ENCODE peak calls at places on chromosomes 2 and 18, in six cellular contexts. T is IMR-90, I is psoas muscle, A is brain microvascular endothelial cell, U is heart left ventricle, V is Panc1. C is an unnamed sample. For H3K27me3, the result is how much of the 10 kb centered on the place peaks cover.

GRCh38 chr2:199627417-199627816 is 169.7 kb upstream of the SATB2 start:
- DNase-seq in V (no peak), I (no peak), A (no peak), U (no peak), T (no peak), C (no peak)

GRCh38 chr2:37324536-37324785 is 172 bp downstream of the PRKD3 start:
- DNase-seq in I (peak), U (peak), V (no peak), T (peak), A (peak), C (peak)

GRCh38 chr2:20432714-20433113 is 14.2 kb upstream of the RHOB start:
- DNase-seq in T (no peak), V (no peak), U (no peak), I (no peak), A (no peak), C (no peak)

GRCh38 chr18:48917579-48918101 is 33.1 kb downstream of the SMAD7 start:
- DNase-seq in A (no peak), U (no peak), V (no peak), T (no peak), I (no peak), C (peak)

GRCh38 chr2:115162454-115163293 is 720.2 kb downstream of the DPP10 start:
- DNase-seq in T (no peak), A (no peak), U (no peak), V (no peak), I (no peak), C (no peak)

GRCh38 chr2:122412360-122412759 is 656.9 kb downstream of the TSN start:
- DNase-seq in V (no peak), U (no peak), T (no peak), A (no peak), I (no peak), C (no peak)

GRCh38 chr18:66193394-66193793 is 410.5 kb downstream of the CDH19 start:
- DNase-seq in A (no peak), U (no peak), I (no peak), T (no peak), V (no peak), C (no peak)

GRCh38 chr2:24026233-24026632 is 16.3 kb downstream of the MFSD2B start:
- DNase-seq in I (no peak), A (no peak), U (no peak), T (no peak), V (no peak), C (no peak)

GRCh38 chr2:47724221-47724981 is 58.5 kb upstream of the MSH6 start:
- DNase-seq in V (no peak), U (no peak), T (peak), A (peak), I (no peak), C (no peak)

GRCh38 chr2:185610301-185610700 is 128.3 kb upstream of the FSIP2 start:
- DNase-seq in V (no peak), U (no peak), A (no peak), I (no peak), T (no peak), C (no peak)

GRCh38 chr2:207239222-207239674 is 73.5 kb upstream of the KLF7 start:
- DNase-seq in A (peak), T (peak), I (peak), V (no peak), U (peak), C (peak)

GRCh38 chr18:24220318-24220688 is 81.4 kb downstream of the CABYR start:
- DNase-seq in T (no peak), U (no peak), I (no peak), A (no peak), V (no peak), C (no peak)

GRCh38 chr2:201470821-201471731 is 19.5 kb downstream of the STRADB start:
- DNase-seq in A (peak), U (no peak), T (peak), I (no peak), V (no peak), C (no peak)

GRCh38 chr2:216717907-216718615 is 22.7 kb upstream of the IGFBP5 start:
- DNase-seq in U (no peak), I (no peak), T (no peak), A (no peak), V (no peak), C (no peak)

GRCh38 chr2:10257500-10258147 is 45.1 kb upstream of the HPCAL1 start:
- DNase-seq in U (peak), T (no peak), V (no peak), A (no peak), I (no peak), C (no peak)

GRCh38 chr18:22710628-22711380 is 222.3 kb upstream of the RBBP8 start:
- DNase-seq in A (peak), V (no peak), U (no peak), I (peak), T (peak), C (no peak)

GRCh38 chr2:41750829-41751228 is 297.0 kb upstream of the PKDCC start:
- DNase-seq in I (no peak), U (no peak), V (no peak), T (no peak), A (no peak), C (no peak)

GRCh38 chr2:146874260-146874658 is 970.6 kb upstream of the ACVR2A start:
- DNase-seq in V (no peak), I (no peak), T (no peak), A (peak), U (no peak), C (peak)

GRCh38 chr2:62202019-62202722 is 6.3 kb downstream of the B3GNT2 start:
- DNase-seq in I (no peak), V (no peak), U (no peak), T (no peak), A (no peak), C (no peak)

GRCh38 chr18:48409591-48410094 is 460 bp upstream of the ZBTB7C start:
- DNase-seq in T (no peak), V (no peak), A (no peak), U (peak), I (peak), C (no peak)

GRCh38 chr18:36724591-36725001 is 104.2 kb downstream of the TPGS2 start:
- DNase-seq in A (no peak), U (no peak), T (peak), V (no peak), I (peak), C (no peak)

GRCh38 chr2:239304533-239305221 is 96.1 kb downstream of the HDAC4 start:
- DNase-seq in U (no peak), I (no peak), V (no peak), T (no peak), A (no peak), C (no peak)

GRCh38 chr2:161976927-161977326 is 97.1 kb downstream of the DPP4 start:
- DNase-seq in A (no peak), U (no peak), V (no peak), I (no peak), T (no peak), C (no peak)

GRCh38 chr2:158953926-158954763 is 14.3 kb upstream of the TANC1 start:
- DNase-seq in I (peak), V (no peak), T (peak), A (peak), U (peak), C (peak)

GRCh38 chr2:40457846-40458245 is 6.0 kb upstream of the SLC8A1 start:
- DNase-seq in T (no peak), U (no peak), A (peak), V (no peak), I (no peak), C (no peak)

GRCh38 chr18:22983175-22983574 is 50.0 kb downstream of the RBBP8 start:
- DNase-seq in T (peak), A (no peak), I (no peak), U (no peak), V (peak), C (no peak)

GRCh38 chr18:23042133-23042532 is 93.2 kb upstream of the CABLES1 start:
- DNase-seq in I (no peak), T (no peak), U (no peak), V (no peak), A (no peak), C (no peak)

GRCh38 chr2:101140978-101141655 is 10.1 kb downstream of the TBC1D8 start:
- DNase-seq in T (peak), V (no peak), U (no peak), I (no peak), A (no peak), C (no peak)

GRCh38 chr2:63432373-63432772 is 155.9 kb downstream of the WDPCP start:
- DNase-seq in I (no peak), T (peak), U (no peak), V (no peak), A (no peak), C (no peak)

GRCh38 chr2:9753276-9753600 is 90.0 kb upstream of the TAF1B start:
- DNase-seq in A (peak), U (no peak), V (peak), I (peak), T (peak), C (peak)

GRCh38 chr18:7021994-7022840 is 95.4 kb downstream of the LAMA1 start:
- DNase-seq in V (peak), A (peak), U (no peak), I (no peak), T (peak), C (peak)

GRCh38 chr18:446941-447560 is 53.5 kb downstream of the COLEC12 start:
- DNase-seq in U (no peak), A (peak), V (no peak), T (peak), I (no peak), C (peak)

GRCh38 chr2:46229134-46230063 is 67.8 kb upstream of the EPAS1 start:
- DNase-seq in U (no peak), I (no peak), V (no peak), T (peak), A (peak), C (no peak)

GRCh38 chr2:217790195-217790594 is 212.6 kb downstream of the TNS1 start:
- DNase-seq in I (no peak), T (no peak), U (peak), A (peak), V (no peak), C (peak)

GRCh38 chr18:3907955-3908354 is 458.0 kb downstream of the TGIF1 start:
- DNase-seq in I (no peak), U (no peak), T (no peak), A (no peak), V (no peak), C (no peak)

GRCh38 chr2:21930224-21930623 is 806.5 kb downstream of the TDRD15 start:
- DNase-seq in A (no peak), I (no peak), V (no peak), T (no peak), U (no peak), C (no peak)

GRCh38 chr18:25737710-25738251 is 352.6 kb downstream of the SS18 start:
- DNase-seq in V (no peak), A (peak), U (no peak), I (no peak), T (peak), C (no peak)

DNA sequence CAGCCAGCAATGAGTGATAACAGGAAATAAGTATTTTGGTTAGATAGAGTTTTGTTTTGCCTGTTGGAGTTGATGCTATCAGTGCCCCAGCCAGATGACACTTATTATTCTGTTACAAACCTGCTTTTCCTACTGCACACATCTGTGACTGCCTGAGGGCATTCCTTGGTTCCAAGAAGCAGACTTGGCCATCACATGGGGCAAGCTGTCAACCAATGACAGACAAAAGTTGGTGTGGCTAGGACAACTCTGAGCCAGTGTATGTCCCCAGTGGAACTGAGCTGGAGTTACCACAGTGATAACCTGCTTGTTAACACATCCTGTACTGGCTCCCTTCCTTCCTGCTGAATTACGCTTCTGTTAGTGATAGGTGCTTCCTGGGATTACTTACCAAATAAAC is 54.5 kb downstream of the FAM171B start:
- DNase-seq in T (no peak), U (no peak), I (no peak), V (no peak), A (no peak), C (no peak)
- H3K27ac ChIP-seq in T (no peak), U (no peak), I (no peak), V (no peak), A (no peak), C (no peak)

GRCh38 chr2:176081993-176082884 is 1.5 kb downstream of the EVX2 start:
- DNase-seq in V (no peak), A (no peak), U (no peak), T (no peak), I (no peak), C (no peak)

GRCh38 chr2:176081451-176081992 is 2.2 kb downstream of the EVX2 start:
- DNase-seq in V (no peak), T (no peak), I (no peak), A (no peak), U (no peak), C (no peak)

GRCh38 chr2:176079285-176079830 is 4.4 kb downstream of the EVX2 start:
- DNase-seq in A (no peak), T (no peak), V (no peak), U (no peak), I (no peak), C (no peak)

GRCh38 chr2:176079851-176080539 is 3.8 kb downstream of the EVX2 start:
- DNase-seq in T (peak), I (peak), V (no peak), U (peak), A (no peak), C (peak)

DNA sequence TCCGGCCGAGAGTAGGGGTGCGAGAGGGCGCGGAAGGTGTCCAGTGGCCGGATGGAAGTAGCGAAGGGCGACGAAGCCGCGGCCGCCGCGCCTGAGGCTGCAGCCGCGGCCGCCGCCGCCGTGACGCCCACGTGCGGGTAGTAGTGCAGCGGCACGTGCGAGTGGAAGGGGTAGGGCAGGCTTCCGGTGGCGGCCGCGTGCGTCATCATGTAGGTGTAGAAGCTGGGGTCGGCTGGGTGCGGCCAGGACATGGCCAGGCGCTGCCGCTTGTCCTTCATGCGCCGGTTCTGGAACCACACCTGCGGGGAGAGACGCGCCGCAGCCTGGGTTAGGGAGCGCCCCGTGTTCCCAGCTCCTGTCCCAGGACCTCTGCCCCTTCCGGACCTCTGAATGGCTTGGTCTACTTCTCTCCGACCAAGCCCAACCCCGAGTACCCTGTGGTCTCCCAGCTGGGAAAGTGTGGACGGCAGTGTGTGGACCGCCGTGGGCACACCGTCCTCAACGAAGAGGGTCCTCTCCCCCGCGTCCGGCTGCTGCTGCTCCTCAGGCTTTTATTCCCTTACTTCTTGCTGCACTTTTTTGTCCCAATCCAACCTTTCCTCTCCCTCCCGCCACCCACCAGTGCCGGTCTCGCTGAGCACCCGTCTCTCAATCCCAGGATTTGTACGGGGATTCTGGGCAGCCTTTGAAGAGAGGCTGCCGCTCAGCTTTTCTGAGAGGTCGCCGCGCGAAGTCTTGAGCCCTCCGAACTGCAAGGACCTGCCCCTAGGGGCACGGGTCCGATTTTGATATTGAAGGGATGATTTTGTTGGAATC is 3.0 kb downstream of the EVX2 start:
- DNase-seq in U (peak), V (no peak), A (no peak), I (no peak), T (no peak), C (no peak)
- H3K27me3 ChIP-seq in U (half or more), V (under half), A (half or more), I (half or more), T (half or more), C (half or more)

GRCh38 chr2:74991977-74992376 is 33.5 kb downstream of the POLE4 start:
- DNase-seq in V (no peak), U (no peak), I (no peak), A (peak), T (peak), C (no peak)
- H3K4me3 ChIP-seq in V (no peak), U (no peak), I (no peak), A (no peak), T (peak), C (no peak)

DNA sequence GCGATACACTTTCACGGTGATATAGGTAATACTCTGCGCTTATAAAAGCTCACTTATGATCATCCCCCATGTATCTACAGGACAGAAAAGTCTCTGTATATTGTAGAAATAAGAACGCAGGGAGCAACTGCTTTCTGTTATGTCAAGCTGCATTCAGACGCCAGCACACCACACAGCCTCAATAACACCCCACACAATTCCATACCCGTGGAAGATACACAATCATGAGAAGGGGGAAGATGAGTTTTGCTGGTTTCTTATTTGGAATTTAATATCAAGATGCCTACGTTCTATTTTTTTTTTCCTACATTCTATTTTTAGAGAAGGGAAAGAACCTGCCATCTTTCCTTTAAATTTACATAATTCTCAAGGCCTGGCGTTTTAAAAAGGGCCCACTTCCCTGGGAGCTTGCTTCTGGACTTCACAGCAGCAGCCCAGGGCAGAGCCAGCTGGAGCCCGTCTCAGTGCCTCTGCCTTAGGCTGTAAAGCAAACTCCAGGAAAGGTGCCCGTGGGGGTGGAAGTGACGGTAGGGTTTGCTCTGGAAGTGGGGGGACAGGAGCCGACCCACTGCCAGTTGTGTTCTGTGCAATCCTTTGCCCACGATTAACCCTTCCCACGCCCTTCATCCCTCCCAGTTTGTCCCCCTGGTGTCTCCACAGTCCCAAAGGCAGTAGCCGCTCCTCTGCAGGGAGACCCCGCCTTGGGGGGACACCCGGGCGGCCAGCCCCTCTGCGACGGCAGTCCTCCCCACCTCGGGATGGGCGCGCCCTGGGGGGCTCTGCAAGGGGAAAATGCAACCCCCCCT is 5.3 kb downstream of the PTGR3 start:
- DNase-seq in A (no peak), V (no peak), T (peak), I (no peak), U (no peak), C (no peak)
- H3K27ac ChIP-seq in A (no peak), V (no peak), T (peak), I (peak), U (peak), C (no peak)

GRCh38 chr18:76498064-76498463 is 3.0 kb upstream of the ZNF516 start:
- DNase-seq in T (no peak), I (no peak), U (no peak), V (no peak), A (no peak), C (no peak)

GRCh38 chr18:76499021-76499420 is 4.0 kb upstream of the ZNF516 start:
- DNase-seq in U (no peak), I (no peak), V (no peak), T (no peak), A (no peak), C (no peak)

GRCh38 chr18:76496200-76496890 is 1.3 kb upstream of the ZNF516 start:
- DNase-seq in I (peak), T (peak), V (no peak), A (peak), U (peak), C (peak)

GRCh38 chr18:76502551-76502950 is 7.5 kb upstream of the ZNF516 start:
- DNase-seq in V (no peak), I (no peak), T (no peak), A (no peak), U (no peak), C (peak)

GRCh38 chr18:76499596-76500340 is 4.7 kb upstream of the ZNF516 start:
- DNase-seq in U (no peak), A (no peak), V (no peak), T (no peak), I (no peak), C (peak)
- H3K27me3 ChIP-seq in U (under half), A (under half), V (under half), T (under half), I (under half), C (under half)

GRCh38 chr2:197806317-197806633 is 1.9 kb downstream of the PLCL1 start:
- DNase-seq in I (no peak), V (no peak), T (no peak), U (no peak), A (no peak), C (no peak)
- H3K4me3 ChIP-seq in I (peak), V (peak), T (no peak), U (peak), A (no peak), C (no peak)

GRCh38 chr2:28399289-28399688 is 6.6 kb downstream of the FOSL2 start:
- DNase-seq in T (no peak), V (no peak), I (no peak), A (no peak), U (no peak), C (no peak)
- H3K27ac ChIP-seq in T (no peak), V (no peak), I (peak), A (no peak), U (peak), C (no peak)

C was measured in HL-60.